ENCODE peak calls at places on chromosomes 4 and X, in six cellular contexts. Y is K562, X is H1, S is GM12892, H is HepG2, J is GM12878. B is an unnamed sample.

GRCh38 chrX:40148439-40149285 is 50.9 kb upstream of the BCOR start:
- DNase-seq in Y (peak), X (peak), S (no peak), H (no peak), J (no peak), B (no peak)

GRCh38 chrX:108198420-108198819 is 106.8 kb downstream of the ATG4A start:
- DNase-seq in Y (no peak), X (no peak), S (no peak), H (no peak), J (no peak), B (no peak)

GRCh38 chr4:156294577-156294976 is 340.9 kb upstream of the CTSO start:
- DNase-seq in Y (no peak), X (no peak), S (no peak), H (peak), J (no peak), B (no peak)

GRCh38 chr4:95107635-95108034 is 349.9 kb downstream of the BMPR1B start:
- DNase-seq in Y (no peak), X (no peak), S (no peak), H (peak), J (no peak), B (no peak)

GRCh38 chrX:132272826-132273225 is 53.6 kb upstream of the RAP2C start:
- DNase-seq in Y (no peak), X (no peak), S (no peak), H (no peak), J (no peak), B (no peak)

GRCh38 chrX:111165902-111166301 is 69.9 kb downstream of the PAK3 start:
- DNase-seq in Y (no peak), X (no peak), S (no peak), H (no peak), J (no peak), B (no peak)

GRCh38 chr4:99305638-99306380 is 15.0 kb upstream of the ADH1A start:
- DNase-seq in Y (no peak), X (no peak), S (no peak), H (no peak), J (no peak), B (no peak)

GRCh38 chrX:153903238-153903980 is 1.1 kb upstream of the AVPR2 start:
- DNase-seq in Y (no peak), X (no peak), S (no peak), H (no peak), J (no peak), B (no peak)

GRCh38 chrX:86146102-86146501 is 2.1 kb upstream of the DACH2 start:
- DNase-seq in Y (no peak), X (no peak), S (no peak), H (no peak), J (no peak), B (no peak)

GRCh38 chrX:48782795-48783194 is 3.6 kb upstream of the GATA1 start:
- DNase-seq in Y (peak), X (no peak), S (no peak), H (no peak), J (no peak), B (no peak)

GRCh38 chr4:187108846-187109245 is 385.2 kb upstream of the FAT1 start:
- DNase-seq in Y (no peak), X (no peak), S (no peak), H (no peak), J (no peak), B (no peak)

GRCh38 chr4:165418116-165418515 is 39.3 kb downstream of the CPE start:
- DNase-seq in Y (no peak), X (no peak), S (no peak), H (no peak), J (no peak), B (no peak)

GRCh38 chrX:68883800-68884199 is 55.0 kb downstream of the EFNB1 start:
- DNase-seq in Y (no peak), X (no peak), S (no peak), H (no peak), J (no peak), B (no peak)

GRCh38 chr4:20565075-20565721 is 135.1 kb upstream of the PACRGL start:
- DNase-seq in Y (no peak), X (no peak), S (no peak), H (no peak), J (no peak), B (no peak)

GRCh38 chr4:170005472-170005871 is 20.7 kb downstream of the MFAP3L start:
- DNase-seq in Y (no peak), X (no peak), S (no peak), H (no peak), J (no peak), B (no peak)

GRCh38 chr4:171985129-171985528 is 171.9 kb downstream of the GALNTL6 start:
- DNase-seq in Y (no peak), X (no peak), S (no peak), H (no peak), J (no peak), B (no peak)

GRCh38 chr4:185874516-185875230 is 62.7 kb upstream of the SORBS2 start:
- DNase-seq in Y (no peak), X (no peak), S (no peak), H (no peak), J (no peak), B (no peak)

GRCh38 chrX:115503099-115503498 is 57.9 kb upstream of the PLS3 start:
- DNase-seq in Y (no peak), X (no peak), S (no peak), H (no peak), J (peak), B (no peak)

GRCh38 chr4:119580293-119580692 is 48.3 kb downstream of the PDE5A start:
- DNase-seq in Y (no peak), X (no peak), S (no peak), H (no peak), J (no peak), B (no peak)

GRCh38 chrX:119343856-119344255 is 55.3 kb upstream of the SLC25A43 start:
- DNase-seq in Y (no peak), X (no peak), S (no peak), H (no peak), J (no peak), B (no peak)

GRCh38 chrX:17669458-17669857 is 67.8 kb upstream of the SCML1 start:
- DNase-seq in Y (no peak), X (no peak), S (no peak), H (no peak), J (no peak), B (no peak)

GRCh38 chr4:107757860-107758476 is 37.9 kb upstream of the PAPSS1 start:
- DNase-seq in Y (peak), X (no peak), S (no peak), H (peak), J (no peak), B (no peak)

GRCh38 chrX:53813663-53814440 is 127.3 kb upstream of the HUWE1 start:
- DNase-seq in Y (no peak), X (no peak), S (no peak), H (no peak), J (no peak), B (no peak)

GRCh38 chr4:43619219-43619618 is 726.7 kb downstream of the GRXCR1 start:
- DNase-seq in Y (no peak), X (no peak), S (no peak), H (no peak), J (no peak), B (no peak)

GRCh38 chr4:101019313-101019712 is 328.0 kb downstream of the PPP3CA start:
- DNase-seq in Y (no peak), X (no peak), S (no peak), H (no peak), J (peak), B (no peak)
- TF ChIP-seq TAF1 in Y (no peak), X (no peak), S (no peak), H (no peak), J (no peak), B (no peak)

GRCh38 chr4:74111576-74111975 is 12.6 kb upstream of the CXCL2 start:
- DNase-seq in Y (no peak), X (no peak), S (no peak), H (no peak), J (no peak), B (no peak)

GRCh38 chr4:74110670-74111069 is 11.7 kb upstream of the CXCL2 start:
- DNase-seq in Y (no peak), X (no peak), S (no peak), H (no peak), J (no peak), B (no peak)

GRCh38 chr4:74112399-74113090 is 13.6 kb upstream of the CXCL2 start:
- DNase-seq in Y (no peak), X (no peak), S (no peak), H (no peak), J (no peak), B (no peak)

GRCh38 chr4:74109894-74110605 is 11.1 kb upstream of the CXCL2 start:
- DNase-seq in Y (no peak), X (no peak), S (no peak), H (no peak), J (no peak), B (no peak)

GRCh38 chr4:74111990-74112389 is 13.0 kb upstream of the CXCL2 start:
- DNase-seq in Y (no peak), X (no peak), S (no peak), H (no peak), J (no peak), B (no peak)
- TF ChIP-seq POLR2A in Y (no peak), X (no peak), S (no peak), H (no peak), J (no peak), B (no peak)

DNA sequence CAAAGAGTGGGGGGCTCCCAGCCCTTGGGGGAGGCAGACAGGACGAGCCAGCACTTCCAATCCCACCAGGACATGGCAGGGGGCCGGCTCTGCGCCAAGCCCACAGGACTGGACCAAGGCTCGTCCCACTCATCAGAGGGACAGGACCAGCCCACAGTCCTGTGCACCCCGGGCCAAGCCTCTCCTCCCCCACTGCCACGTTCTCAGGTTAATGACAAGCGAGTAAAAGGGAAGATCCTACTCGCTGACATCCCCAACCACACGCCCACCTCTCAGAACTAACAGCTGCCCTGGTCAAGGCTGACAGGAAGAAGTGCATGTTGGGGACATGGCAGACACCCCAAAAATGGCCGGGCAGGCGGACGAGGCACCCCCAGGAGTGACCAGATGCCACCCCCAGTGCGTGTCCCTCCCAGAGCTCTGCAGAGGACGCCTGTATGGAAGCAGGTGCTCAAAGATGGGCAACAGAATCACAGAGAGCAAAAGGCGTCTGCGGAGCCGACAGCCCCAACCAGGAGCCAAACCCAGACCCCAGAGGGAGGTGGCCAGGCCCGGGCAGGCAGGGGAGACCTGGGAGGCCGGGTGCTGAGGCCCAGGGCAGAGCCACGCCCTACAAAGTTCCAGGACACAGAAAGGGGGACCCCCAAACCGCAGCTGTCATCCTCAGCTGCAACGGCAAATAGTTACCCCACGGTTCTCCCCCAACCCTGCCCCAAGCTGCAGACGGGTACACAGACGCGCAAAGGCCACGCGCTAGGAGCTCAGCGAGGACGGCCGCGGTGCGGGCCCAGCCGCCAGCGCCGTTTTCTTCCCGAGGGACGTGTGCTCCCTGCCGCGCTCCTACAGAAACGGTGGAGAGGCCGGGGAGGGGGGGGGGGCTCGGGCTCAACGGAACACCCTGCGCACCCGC is 1.8 kb downstream of the CTBP1 start:
- DNase-seq in Y (peak), X (peak), S (peak), H (no peak), J (no peak), B (peak)
- TF ChIP-seq TAF1 in Y (no peak), X (no peak), S (no peak), H (no peak), J (no peak), B (no peak)

DNA sequence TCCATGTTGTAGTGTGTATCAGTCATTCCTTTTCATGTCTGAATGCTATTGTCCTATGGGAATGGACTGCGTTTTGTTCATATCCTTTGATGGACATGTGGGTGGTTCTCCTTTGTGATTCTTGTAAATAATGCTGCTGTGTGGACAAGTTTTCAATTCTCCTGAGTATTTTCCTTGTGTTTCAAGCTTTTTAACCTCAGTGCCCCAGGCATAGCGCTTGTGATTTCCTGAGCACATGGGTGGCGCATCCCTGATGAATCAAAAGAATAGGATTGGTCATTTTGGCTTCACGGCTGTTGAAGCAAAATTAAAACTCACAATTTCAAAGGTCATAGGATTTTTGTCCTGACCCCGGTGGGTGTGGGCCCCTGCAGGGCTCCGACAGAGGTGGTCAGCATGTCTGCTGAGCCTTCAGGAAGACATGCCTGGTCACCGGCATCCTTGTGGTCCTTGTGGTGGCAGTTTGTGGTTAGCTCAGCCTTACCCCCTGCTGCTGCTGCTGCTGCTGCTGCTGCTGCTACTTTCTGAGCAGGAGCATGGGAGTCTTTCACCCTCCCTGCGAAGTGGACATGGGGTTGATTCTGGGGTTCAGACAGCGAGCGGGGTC is 30.0 kb downstream of the SHROOM2 start:
- DNase-seq in Y (no peak), X (no peak), S (no peak), H (no peak), J (no peak), B (no peak)
- TF ChIP-seq POLR2A in Y (no peak), X (no peak), S (no peak), H (no peak), J (no peak), B (no peak)

GRCh38 chr4:76822294-76822693 is 75.7 kb downstream of the SOWAHB start:
- DNase-seq in Y (no peak), X (no peak), S (no peak), H (no peak), J (no peak), B (no peak)

GRCh38 chr4:76821661-76822060 is 76.3 kb downstream of the SOWAHB start:
- DNase-seq in Y (no peak), X (no peak), S (no peak), H (no peak), J (no peak), B (no peak)

DNA sequence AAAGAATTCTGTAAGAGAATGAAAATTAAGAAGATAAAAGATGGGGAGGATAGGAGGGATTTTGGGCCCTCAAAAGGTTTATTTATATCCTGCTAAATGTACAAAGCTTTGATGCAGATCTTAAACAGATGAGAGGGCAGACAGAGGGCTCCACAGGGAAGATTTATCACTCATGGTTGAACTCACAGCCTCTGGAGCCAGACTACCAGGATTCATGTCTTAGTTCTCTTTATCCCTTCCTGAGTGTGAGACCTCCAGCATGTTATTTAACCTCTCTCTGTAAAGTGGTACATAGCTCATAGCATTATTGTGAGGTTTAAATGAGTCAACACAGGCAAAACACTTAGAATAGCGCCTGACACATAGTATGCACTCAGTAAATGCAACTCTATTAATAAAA is 74.4 kb downstream of the SOWAHB start:
- DNase-seq in Y (no peak), X (no peak), S (no peak), H (no peak), J (no peak), B (no peak)
- TF ChIP-seq TAF1 in Y (no peak), X (no peak), S (no peak), H (no peak), J (no peak), B (no peak)

DNA sequence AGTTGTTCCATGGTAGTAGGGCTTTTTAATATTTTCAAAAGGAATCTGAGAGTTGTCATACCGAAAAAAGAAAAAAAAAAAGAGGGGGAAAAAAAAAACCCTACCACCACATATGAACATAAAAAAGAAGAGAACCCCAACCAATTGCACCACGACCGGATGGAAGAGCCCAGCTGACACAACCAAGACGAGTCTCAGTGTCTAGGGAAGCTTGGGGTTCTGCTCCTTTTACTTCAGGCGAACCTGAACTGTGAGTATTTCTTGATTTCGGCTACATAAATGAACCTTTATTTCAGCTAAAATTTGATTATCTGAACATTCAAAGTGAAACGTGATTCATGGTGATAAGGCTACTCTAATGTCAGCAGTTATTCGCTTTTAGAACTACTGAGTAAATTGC is at the start of gene GPR34:
- DNase-seq in Y (no peak), X (no peak), S (no peak), H (no peak), J (no peak), B (no peak)
- TF ChIP-seq POLR2A in Y (no peak), X (no peak), S (no peak), H (no peak), J (no peak), B (no peak)

DNA sequence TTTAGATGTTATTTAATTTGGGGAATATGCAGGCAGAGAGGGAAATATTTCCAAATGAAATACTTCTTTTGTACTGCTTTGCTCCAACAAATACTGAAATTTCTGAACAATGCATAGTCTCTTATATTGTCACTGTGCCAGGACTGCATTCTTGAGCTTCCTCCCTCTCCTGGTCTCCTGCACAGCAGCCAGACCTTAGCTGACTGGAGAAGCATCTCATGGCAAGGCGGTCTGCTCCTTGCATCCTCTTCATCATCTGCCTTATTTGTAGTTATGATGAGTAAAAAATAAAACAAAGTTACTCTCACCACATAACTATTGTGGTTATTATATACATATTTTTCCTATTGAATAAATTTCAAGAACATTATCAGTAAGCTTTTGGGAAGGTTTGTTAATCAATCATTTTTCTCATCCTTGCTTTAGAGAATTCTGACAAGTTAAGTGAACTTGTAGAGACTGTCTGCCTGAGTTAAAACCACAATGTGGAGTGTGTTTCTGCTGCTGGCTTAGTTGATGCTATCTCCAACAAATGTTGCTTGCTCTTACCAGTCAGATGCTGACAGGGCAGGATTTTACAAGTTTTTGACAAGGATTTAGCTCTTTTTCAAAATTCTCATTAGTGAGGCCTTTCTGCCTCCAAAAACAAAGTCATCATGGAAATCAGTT is 153.6 kb downstream of the SOWAHB start:
- DNase-seq in Y (no peak), X (no peak), S (no peak), H (no peak), J (no peak), B (no peak)
- TF ChIP-seq TAF1 in Y (no peak), X (no peak), S (no peak), H (no peak), J (no peak), B (no peak)

GRCh38 chr4:54941994-54942552 is 183.3 kb downstream of the KDR start:
- DNase-seq in Y (no peak), X (no peak), S (no peak), H (no peak), J (no peak), B (no peak)
- TF ChIP-seq POLR2A in Y (no peak), X (no peak), S (no peak), H (no peak), J (no peak), B (no peak)

DNA sequence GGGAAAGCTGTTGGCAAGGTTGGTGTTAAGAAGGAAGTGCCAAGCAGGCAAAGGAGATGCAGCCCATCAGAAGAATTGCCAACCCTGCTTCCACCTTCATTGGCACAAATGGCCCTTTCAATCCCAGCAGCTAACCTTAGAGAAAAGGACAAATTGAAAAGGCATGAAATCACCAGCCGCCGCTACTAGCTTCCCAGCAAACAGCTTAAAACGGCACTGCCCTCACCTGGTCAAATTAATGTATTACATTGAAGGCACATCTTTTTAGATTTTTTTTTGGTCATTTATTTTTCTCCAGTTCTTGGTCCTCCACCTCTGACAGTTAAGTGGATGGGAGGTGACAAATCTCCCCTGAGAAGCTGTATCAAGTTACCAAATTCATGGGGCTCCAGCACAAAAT is 51.0 kb upstream of the NHSL2 start:
- DNase-seq in Y (no peak), X (no peak), S (no peak), H (peak), J (no peak), B (no peak)
- TF ChIP-seq TAF1 in Y (no peak), X (no peak), S (no peak), H (no peak), J (no peak), B (no peak)

B was measured in GM12891.